ENCODE peak calls at places on chromosomes 11 and 22, in four cellular contexts. X is GM23338, E is stomach, U is thyroid gland. Y is an unnamed sample.

GRCh38 chr11:12008790-12009616 is 577 bp upstream of the DKK3 start:
- DNase-seq in X (peak; percentile 88), U (peak; percentile 12), E (peak; percentile 47), Y (no peak)

GRCh38 chr22:45446216-45446615 is 32.7 kb downstream of the RIBC2 start:
- DNase-seq in U (no peak), E (no peak), X (no peak), Y (no peak)

GRCh38 chr11:83612891-83613766 is 327.0 kb upstream of the CCDC90B start:
- DNase-seq in U (peak; percentile 39), X (peak; percentile 75), E (no peak), Y (no peak)

GRCh38 chr11:112529071-112529470 is 268.4 kb upstream of the PLET1 start:
- DNase-seq in X (no peak), U (no peak), E (no peak), Y (no peak)

GRCh38 chr11:34605481-34606325 is 15.2 kb upstream of the EHF start:
- DNase-seq in E (no peak), X (no peak), U (no peak), Y (no peak)

GRCh38 chr11:66850235-66850587 is 6.7 kb upstream of the LRFN4 start:
- DNase-seq in U (no peak), X (no peak), E (no peak), Y (no peak)

GRCh38 chr11:74112877-74113276 is 57.9 kb downstream of the C2CD3 start:
- DNase-seq in X (no peak), U (no peak), E (no peak), Y (no peak)

GRCh38 chr11:11391796-11392195 is 38.7 kb upstream of the CSNK2A3 start:
- DNase-seq in E (no peak), U (peak; percentile 32), X (no peak), Y (no peak)

GRCh38 chr11:14764899-14765527 is 121.4 kb downstream of the PDE3B start:
- DNase-seq in U (no peak), E (no peak), X (no peak), Y (no peak)

GRCh38 chr11:67281552-67282150 is 7.5 kb upstream of the ANKRD13D start:
- DNase-seq in U (no peak), X (no peak), E (no peak), Y (no peak)

GRCh38 chr11:134647066-134647746 is 235.2 kb upstream of the B3GAT1 start:
- DNase-seq in E (peak; percentile 15), X (no peak), U (no peak), Y (no peak)

GRCh38 chr11:125992893-125993292 is 47.0 kb downstream of the VSIG10L2 start:
- DNase-seq in U (no peak), E (no peak), X (peak; percentile 57), Y (no peak)

GRCh38 chr22:37416806-37417205 is 10.5 kb downstream of the ELFN2 start:
- DNase-seq in X (no peak), U (no peak), E (no peak), Y (no peak)

GRCh38 chr11:86802601-86803051 is 2.3 kb downstream of the PRSS23 start:
- DNase-seq in E (no peak), X (peak; percentile 81), U (peak; percentile 21), Y (no peak)

GRCh38 chr11:120067361-120068113 is 70.4 kb downstream of the TRIM29 start:
- DNase-seq in X (no peak), U (no peak), E (no peak), Y (no peak)

GRCh38 chr11:45285931-45286632 is at the start of gene SYT13:
- DNase-seq in E (peak; percentile 78), X (peak; percentile 92), U (peak; percentile 78), Y (peak; percentile 23)

GRCh38 chr11:11618973-11619435 is 2.8 kb downstream of the GALNT18 start:
- DNase-seq in E (no peak), U (no peak), X (peak; percentile 52), Y (no peak)

GRCh38 chr11:108117746-108118371 is 3.5 kb upstream of the ACAT1 start:
- DNase-seq in U (no peak), E (no peak), X (peak; percentile 62), Y (no peak)

GRCh38 chr11:19817265-19817851 is 104.7 kb downstream of the NAV2 start:
- DNase-seq in U (peak; percentile 45), X (peak; percentile 92), E (peak; percentile 60), Y (no peak)

GRCh38 chr11:124313131-124313530 is 618 bp downstream of the OR8D1 start:
- DNase-seq in X (no peak), U (no peak), E (no peak), Y (no peak)

GRCh38 chr11:111798279-111798678 is 32.1 kb upstream of the PPP2R1B start:
- DNase-seq in U (no peak), E (no peak), X (no peak), Y (no peak)

GRCh38 chr22:41687901-41688364 is 734 bp downstream of the SNU13 start:
- DNase-seq in U (peak; percentile 30), X (peak; percentile 63), E (no peak), Y (no peak)

GRCh38 chr11:103961010-103961409 is 75.4 kb upstream of the DDI1 start:
- DNase-seq in X (no peak), U (no peak), E (no peak), Y (no peak)

GRCh38 chr11:82775736-82776346 is 42.2 kb upstream of the FAM181B start:
- DNase-seq in U (no peak), E (no peak), X (peak; percentile 81), Y (no peak)

GRCh38 chr22:27252282-27253049 is 549.1 kb downstream of the MN1 start:
- DNase-seq in X (no peak), U (peak; percentile 8), E (no peak), Y (peak; percentile 84)

GRCh38 chr11:29629281-29629680 is 387.5 kb downstream of the KCNA4 start:
- DNase-seq in X (no peak), E (no peak), U (no peak), Y (no peak)

GRCh38 chr11:95682552-95682951 is 107.0 kb downstream of the FAM76B start:
- DNase-seq in E (no peak), X (no peak), U (no peak), Y (no peak)

GRCh38 chr11:119907934-119908760 is 179.1 kb upstream of the NECTIN1 start:
- DNase-seq in X (no peak), E (no peak), U (no peak), Y (no peak)

GRCh38 chr22:46366801-46367706 is 31.5 kb downstream of the TRMU start:
- DNase-seq in X (no peak), U (no peak), E (no peak), Y (no peak)

GRCh38 chr11:122159173-122159701 is 43.2 kb upstream of the BLID start:
- DNase-seq in X (peak; percentile 26), U (peak; percentile 27), E (no peak), Y (no peak)

GRCh38 chr11:3950996-3951662 is 95.7 kb downstream of the STIM1 start:
- DNase-seq in X (peak; percentile 83), E (no peak), U (no peak), Y (no peak)
- H3K4me1 ChIP-seq in X (no peaks in the 10 kb centered on the region), E (peaks cover 33% of the 10 kb centered on the region), U (peaks cover 59% of the 10 kb centered on the region), Y (no peaks in the 10 kb centered on the region)

GRCh38 chr22:36234211-36234610 is 5.1 kb downstream of the APOL2 start:
- DNase-seq in X (no peak), U (no peak), E (no peak), Y (no peak)
- H3K36me3 ChIP-seq in X (no peaks in the 10 kb centered on the region), U (peaks cover 8% of the 10 kb centered on the region), E (peaks cover 62% of the 10 kb centered on the region), Y (peaks cover 51% of the 10 kb centered on the region)

GRCh38 chr11:116656011-116656410 is 116.8 kb downstream of the BUD13 start:
- DNase-seq in E (no peak), U (no peak), X (no peak), Y (no peak)

GRCh38 chr11:116660011-116660410 is 112.8 kb downstream of the BUD13 start:
- DNase-seq in X (no peak), U (no peak), E (no peak), Y (no peak)

GRCh38 chr11:116657842-116658825 is 114.7 kb downstream of the BUD13 start:
- DNase-seq in X (no peak), E (no peak), U (no peak), Y (no peak)

GRCh38 chr11:116661056-116661455 is 111.7 kb downstream of the BUD13 start:
- DNase-seq in E (no peak), X (no peak), U (no peak), Y (no peak)

DNA sequence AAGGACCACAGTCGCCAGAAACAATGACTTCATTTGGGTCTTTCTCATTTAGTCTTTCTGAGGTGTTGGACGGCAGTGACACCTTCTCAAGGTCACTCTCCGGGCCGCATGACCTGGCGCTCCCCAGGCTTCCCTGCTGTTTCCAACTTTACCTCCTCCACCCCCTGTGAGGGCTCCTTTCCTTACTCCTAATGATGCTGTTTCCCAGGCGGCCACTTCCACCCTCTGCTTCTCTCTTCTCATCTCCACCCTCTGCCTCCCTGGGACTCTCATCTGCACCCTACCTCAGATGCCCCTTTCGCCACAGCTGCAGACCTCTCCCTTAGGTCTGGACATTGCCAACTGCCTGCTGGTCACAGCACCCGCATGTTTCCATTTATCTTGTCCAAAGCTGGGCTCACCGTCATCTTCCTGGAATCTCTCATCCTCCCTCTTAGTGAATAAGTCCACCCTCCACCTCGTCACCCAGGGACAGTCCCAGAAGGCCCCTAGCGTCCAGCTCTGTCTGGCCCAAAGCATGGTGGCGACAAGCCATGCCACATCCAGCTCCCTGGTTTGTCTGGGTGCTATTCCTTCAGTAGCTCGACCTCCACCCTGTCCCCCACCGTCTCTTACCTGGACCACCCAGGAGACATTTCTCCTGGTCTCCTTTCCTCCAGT is 113.8 kb downstream of the BUD13 start:
- DNase-seq in E (no peak), X (no peak), U (no peak), Y (no peak)
- H3K4me1 ChIP-seq in E (no peaks in the 10 kb centered on the region), X (no peaks in the 10 kb centered on the region), U (no peaks in the 10 kb centered on the region), Y (no peaks in the 10 kb centered on the region)

DNA sequence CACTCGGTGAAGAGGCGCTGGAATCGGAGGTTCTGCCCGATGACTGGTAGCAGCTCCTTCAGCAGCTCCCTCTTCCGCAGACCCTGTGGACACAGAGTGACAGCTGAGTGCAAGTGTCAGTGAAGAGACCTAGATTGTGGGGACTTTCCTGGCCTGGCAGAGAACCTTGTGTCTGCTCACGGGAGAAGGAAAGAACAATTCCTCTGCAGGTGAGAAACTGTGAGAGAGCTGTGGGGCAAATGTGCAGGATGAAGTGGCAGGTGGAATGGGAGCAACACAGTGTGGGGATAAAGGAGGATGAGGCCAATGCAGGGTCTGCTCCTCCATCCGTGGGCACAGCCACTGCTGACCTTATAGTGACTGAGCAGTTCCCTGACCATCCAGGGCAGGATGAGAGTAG is 40.0 kb upstream of the CLTCL1 start:
- DNase-seq in X (no peak), U (no peak), E (no peak), Y (no peak)
- H3K36me3 ChIP-seq in X (peaks cover 19% of the 10 kb centered on the region), U (peaks cover 61% of the 10 kb centered on the region), E (peaks cover 86% of the 10 kb centered on the region), Y (peaks cover 59% of the 10 kb centered on the region)

GRCh38 chr11:33062137-33062536 is 22.8 kb downstream of the TCP11L1 start:
- DNase-seq in E (no peak), X (no peak), U (no peak), Y (no peak)
- H3K4me1 ChIP-seq in E (peaks cover 4% of the 10 kb centered on the region), X (peaks cover 9% of the 10 kb centered on the region), U (peaks cover 6% of the 10 kb centered on the region), Y (peaks cover 19% of the 10 kb centered on the region)

GRCh38 chr11:18307461-18308139 is 14.3 kb downstream of the HPS5 start:
- DNase-seq in E (no peak), X (no peak), U (no peak), Y (no peak)

GRCh38 chr11:18312012-18312411 is 9.9 kb downstream of the HPS5 start:
- DNase-seq in X (no peak), E (no peak), U (no peak), Y (no peak)

GRCh38 chr11:18310800-18311340 is 11.1 kb downstream of the HPS5 start:
- DNase-seq in E (no peak), X (no peak), U (no peak), Y (no peak)

GRCh38 chr11:18308242-18308641 is 13.7 kb downstream of the HPS5 start:
- DNase-seq in E (no peak), X (no peak), U (no peak), Y (no peak)

GRCh38 chr11:18309691-18310090 is 12.2 kb downstream of the HPS5 start:
- DNase-seq in E (no peak), U (peak; percentile 84), X (no peak), Y (no peak)
- H3K36me3 ChIP-seq in E (peaks cover 65% of the 10 kb centered on the region), U (peaks cover 18% of the 10 kb centered on the region), X (peaks cover 46% of the 10 kb centered on the region), Y (peaks cover 52% of the 10 kb centered on the region)

Y was measured in right atrium auricular region.